ENCODE peak calls at places on chromosomes 6 and 20, in nine cellular contexts. H is skeletal muscle cell, X is MM.1S, U is heart left ventricle, O is psoas muscle, I is lower leg skin, V is astrocyte of the spinal cord, C is cardiac fibroblast, K is A549. J is an unnamed sample.

GRCh38 chr20:18258126-18258860 is 30.0 kb upstream of the ZNF133 start:
- DNase-seq in H (no peak), X (no peak), U (no peak), O (no peak), I (no peak), V (no peak), C (no peak), K (peak; percentile 31), J (no peak)

GRCh38 chr6:119152187-119152586 is 73.7 kb upstream of the FAM184A start:
- DNase-seq in H (no peak), X (no peak), U (no peak), O (no peak), I (no peak), V (no peak), C (no peak), K (no peak), J (no peak)

GRCh38 chr6:79536615-79536968 is 638 bp downstream of the LCA5 start:
- DNase-seq in H (no peak), X (peak; percentile 46), U (peak; percentile 61), O (peak; percentile 58), I (peak; percentile 25), V (peak; percentile 63), C (peak; percentile 64), K (no peak), J (peak; percentile 50)

GRCh38 chr6:170193326-170193821 is 97.5 kb downstream of the DLL1 start:
- DNase-seq in H (no peak), X (no peak), U (no peak), O (no peak), I (no peak), V (no peak), C (no peak), K (no peak), J (no peak)

GRCh38 chr6:19413323-19413722 is 423.8 kb upstream of the ID4 start:
- DNase-seq in H (peak; percentile 25), X (no peak), U (no peak), O (no peak), I (no peak), V (peak; percentile 60), C (peak; percentile 62), K (no peak), J (no peak)

GRCh38 chr6:87583822-87584221 is 6.0 kb downstream of the RARS2 start:
- DNase-seq in H (no peak), X (no peak), U (no peak), O (no peak), I (no peak), V (no peak), C (no peak), K (no peak), J (no peak)

GRCh38 chr20:10236540-10237533 is 18.2 kb downstream of the SNAP25 start:
- DNase-seq in H (no peak), X (no peak), U (no peak), O (no peak), I (no peak), V (no peak), C (no peak), K (no peak), J (peak; percentile 28)

GRCh38 chr6:139650941-139651340 is 276.5 kb upstream of the CITED2 start:
- DNase-seq in H (no peak), X (no peak), U (no peak), O (no peak), I (no peak), V (no peak), C (no peak), K (no peak), J (no peak)

GRCh38 chr6:34370371-34370770 is 22.1 kb downstream of the NUDT3 start:
- DNase-seq in H (no peak), X (no peak), U (no peak), O (no peak), I (peak; percentile 22), V (no peak), C (no peak), K (no peak), J (no peak)

GRCh38 chr6:11551053-11551452 is 13.5 kb downstream of the TMEM170B start:
- DNase-seq in H (no peak), X (no peak), U (no peak), O (no peak), I (no peak), V (no peak), C (no peak), K (no peak), J (no peak)

GRCh38 chr20:62815066-62815991 is 1.5 kb upstream of the COL9A3 start:
- DNase-seq in H (no peak), X (no peak), U (no peak), O (no peak), I (no peak), V (no peak), C (peak; percentile 32), K (no peak), J (no peak)

GRCh38 chr20:44592366-44592765 is 10.0 kb downstream of the PKIG start:
- DNase-seq in H (no peak), X (no peak), U (no peak), O (no peak), I (no peak), V (no peak), C (no peak), K (no peak), J (no peak)

GRCh38 chr20:1718604-1719384 is 61.2 kb upstream of the SIRPG start:
- DNase-seq in H (peak; percentile 39), X (no peak), U (no peak), O (peak; percentile 68), I (peak; percentile 79), V (peak; percentile 65), C (peak; percentile 69), K (peak; percentile 14), J (peak; percentile 96)

GRCh38 chr20:56504373-56505005 is 20.1 kb upstream of the FAM209A start:
- DNase-seq in H (no peak), X (no peak), U (no peak), O (no peak), I (no peak), V (no peak), C (no peak), K (no peak), J (no peak)

GRCh38 chr6:35490821-35491557 is 5.9 kb downstream of the TEAD3 start:
- DNase-seq in H (no peak), X (no peak), U (no peak), O (no peak), I (no peak), V (no peak), C (no peak), K (no peak), J (no peak)

GRCh38 chr6:52992980-52993379 is 2.1 kb downstream of the GSTA4 start:
- DNase-seq in H (no peak), X (no peak), U (no peak), O (no peak), I (no peak), V (peak; percentile 47), C (peak; percentile 42), K (no peak), J (no peak)
- H3K4me3 ChIP-seq in H (peak overlapping the region; percentile 76), X (no peak overlapping the region), U (no peak overlapping the region), O (peak overlapping the region; percentile 92), I (no peak overlapping the region), V (no peak overlapping the region), C (no peak overlapping the region), K (no peak overlapping the region), J (no peak overlapping the region)

GRCh38 chr20:42589976-42590639 is 599.6 kb downstream of the PTPRT start:
- DNase-seq in H (no peak), X (no peak), U (no peak), O (no peak), I (no peak), V (no peak), C (no peak), K (no peak), J (no peak)
- H3K4me3 ChIP-seq in H (no peak overlapping the region), X (no peak overlapping the region), U (no peak overlapping the region), O (no peak overlapping the region), I (no peak overlapping the region), V (no peak overlapping the region), C (no peak overlapping the region), K (no peak overlapping the region), J (no peak overlapping the region)

GRCh38 chr20:53162251-53162835 is 190.2 kb downstream of the TSHZ2 start:
- DNase-seq in H (peak; percentile 79), X (no peak), U (peak; percentile 32), O (no peak), I (peak; percentile 29), V (peak; percentile 72), C (peak; percentile 9), K (peak; percentile 36), J (peak; percentile 64)
- H3K4me3 ChIP-seq in H (no peak overlapping the region), X (no peak overlapping the region), U (peak overlapping the region; percentile 15), O (no peak overlapping the region), I (no peak overlapping the region), V (peak overlapping the region; percentile 7), C (no peak overlapping the region), K (no peak overlapping the region), J (no peak overlapping the region)

DNA sequence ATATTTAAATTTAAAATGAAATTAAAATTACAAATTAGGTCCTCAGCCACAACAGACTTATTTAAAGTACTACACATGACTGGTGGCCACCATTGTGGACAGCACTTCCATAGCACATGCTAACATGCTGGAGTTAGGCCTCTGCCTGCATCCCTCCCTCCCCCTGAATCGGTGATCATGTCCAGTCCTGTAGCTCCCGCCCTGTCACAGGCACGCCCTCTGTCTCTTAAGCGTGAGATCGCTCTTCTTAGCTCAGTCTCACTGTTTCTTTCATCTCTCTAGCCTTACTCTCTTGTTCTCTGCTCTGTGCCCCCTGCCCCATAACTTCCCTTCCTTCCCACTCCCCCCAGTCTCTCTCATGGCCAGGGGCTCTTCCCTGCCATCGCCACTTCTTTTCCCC is 28.9 kb downstream of the ELMO2 start:
- DNase-seq in H (no peak), X (no peak), U (no peak), O (no peak), I (no peak), V (no peak), C (no peak), K (no peak), J (no peak)
- H3K4me3 ChIP-seq in H (no peak overlapping the region), X (no peak overlapping the region), U (no peak overlapping the region), O (no peak overlapping the region), I (no peak overlapping the region), V (no peak overlapping the region), C (no peak overlapping the region), K (no peak overlapping the region), J (no peak overlapping the region)

DNA sequence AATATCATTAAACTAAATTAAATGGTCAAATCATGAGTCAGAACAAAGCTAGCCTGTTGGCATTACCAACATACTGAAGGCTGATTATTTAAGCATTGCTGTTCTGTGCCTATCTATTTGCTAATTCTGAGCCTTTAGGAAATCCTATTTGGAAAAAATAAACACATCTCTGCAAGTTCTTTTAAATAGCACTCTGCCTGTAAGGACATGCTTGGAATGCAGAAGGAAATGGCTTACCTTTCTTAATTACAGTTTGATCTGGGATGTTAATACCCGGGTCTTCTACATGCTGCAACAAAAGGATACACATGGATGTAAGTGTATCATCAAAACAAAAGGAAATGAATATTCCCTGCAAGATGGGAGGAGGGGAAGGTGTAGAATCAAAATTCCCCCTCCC is 8.3 kb downstream of the TFAP2A start:
- DNase-seq in H (no peak), X (no peak), U (no peak), O (no peak), I (no peak), V (no peak), C (no peak), K (no peak), J (no peak)
- H3K4me3 ChIP-seq in H (no peak overlapping the region), X (no peak overlapping the region), U (no peak overlapping the region), O (no peak overlapping the region), I (no peak overlapping the region), V (no peak overlapping the region), C (no peak overlapping the region), K (peak overlapping the region; percentile 52), J (peak overlapping the region; percentile 81)

J was measured in MG63.